ENCODE peak calls at places on chromosomes 3 and 15, in nine cellular contexts. One of them, this sample, is unnamed.

GRCh38 chr3:66502267-66502874 is 1.5 kb upstream of the LRIG1 start:
- DNase-seq in EL: no peak
- DNase-seq in cerebellar cortex: no peak
- DNase-seq in EH: no peak
- DNase-seq in GM19239: no peak
- DNase-seq in stimulated activated CD8-positive, alpha-beta memory T cell treated with anti-CD3 and anti-CD28 coated beads, Interleukin-15, amount 100 ng/mL, for 1 hour: no peak
- DNase-seq in activated CD4-positive, alpha-beta T cell treated with anti-CD3 and anti-CD28 coated beads for 1 hour: no peak
- DNase-seq in body of pancreas: no peak
- DNase-seq in T-helper 2 cell: no peak
- DNase-seq in this sample: no peak

GRCh38 chr3:12750223-12750622 is 8.8 kb downstream of the TMEM40 start:
- DNase-seq in T-helper 2 cell: no peak
- DNase-seq in activated CD4-positive, alpha-beta T cell treated with anti-CD3 and anti-CD28 coated beads for 1 hour: no peak
- DNase-seq in stimulated activated CD8-positive, alpha-beta memory T cell treated with anti-CD3 and anti-CD28 coated beads, Interleukin-15, amount 100 ng/mL, for 1 hour: no peak
- DNase-seq in cerebellar cortex: peak; percentile 85
- DNase-seq in EL: peak; percentile 88
- DNase-seq in GM19239: no peak
- DNase-seq in body of pancreas: peak; percentile 66
- DNase-seq in EH: peak; percentile 87
- DNase-seq in this sample: no peak

GRCh38 chr3:114213262-114213668 is 24.1 kb downstream of the ZNF80 start:
- DNase-seq in GM19239: no peak
- DNase-seq in activated CD4-positive, alpha-beta T cell treated with anti-CD3 and anti-CD28 coated beads for 1 hour: no peak
- DNase-seq in T-helper 2 cell: no peak
- DNase-seq in cerebellar cortex: no peak
- DNase-seq in stimulated activated CD8-positive, alpha-beta memory T cell treated with anti-CD3 and anti-CD28 coated beads, Interleukin-15, amount 100 ng/mL, for 1 hour: no peak
- DNase-seq in body of pancreas: no peak
- DNase-seq in EH: peak; percentile 82
- DNase-seq in EL: peak; percentile 60
- DNase-seq in this sample: no peak

GRCh38 chr3:194323785-194324735 is 27.1 kb downstream of the CPN2 start:
- DNase-seq in activated CD4-positive, alpha-beta T cell treated with anti-CD3 and anti-CD28 coated beads for 1 hour: no peak
- DNase-seq in T-helper 2 cell: no peak
- DNase-seq in cerebellar cortex: peak; percentile 42
- DNase-seq in EH: peak; percentile 78
- DNase-seq in stimulated activated CD8-positive, alpha-beta memory T cell treated with anti-CD3 and anti-CD28 coated beads, Interleukin-15, amount 100 ng/mL, for 1 hour: no peak
- DNase-seq in GM19239: no peak
- DNase-seq in EL: peak; percentile 69
- DNase-seq in body of pancreas: no peak
- DNase-seq in this sample: no peak

GRCh38 chr3:50192689-50193141 is 1.3 kb downstream of the GNAT1 start:
- DNase-seq in body of pancreas: peak; percentile 84
- DNase-seq in activated CD4-positive, alpha-beta T cell treated with anti-CD3 and anti-CD28 coated beads for 1 hour: peak; percentile 76
- DNase-seq in EL: peak; percentile 51
- DNase-seq in cerebellar cortex: peak; percentile 77
- DNase-seq in T-helper 2 cell: peak; percentile 81
- DNase-seq in EH: peak; percentile 59
- DNase-seq in GM19239: peak; percentile 97
- DNase-seq in stimulated activated CD8-positive, alpha-beta memory T cell treated with anti-CD3 and anti-CD28 coated beads, Interleukin-15, amount 100 ng/mL, for 1 hour: peak; percentile 81
- DNase-seq in this sample: peak; percentile 70

GRCh38 chr3:16124636-16125035 is 49.8 kb upstream of the GALNT15 start:
- DNase-seq in T-helper 2 cell: no peak
- DNase-seq in activated CD4-positive, alpha-beta T cell treated with anti-CD3 and anti-CD28 coated beads for 1 hour: no peak
- DNase-seq in GM19239: no peak
- DNase-seq in cerebellar cortex: no peak
- DNase-seq in EH: peak; percentile 99
- DNase-seq in stimulated activated CD8-positive, alpha-beta memory T cell treated with anti-CD3 and anti-CD28 coated beads, Interleukin-15, amount 100 ng/mL, for 1 hour: no peak
- DNase-seq in body of pancreas: no peak
- DNase-seq in EL: peak; percentile 96
- DNase-seq in this sample: no peak

GRCh38 chr3:55675478-55675877 is 188.4 kb upstream of the WNT5A start:
- DNase-seq in body of pancreas: no peak
- DNase-seq in EL: no peak
- DNase-seq in GM19239: peak; percentile 49
- DNase-seq in cerebellar cortex: no peak
- DNase-seq in T-helper 2 cell: no peak
- DNase-seq in activated CD4-positive, alpha-beta T cell treated with anti-CD3 and anti-CD28 coated beads for 1 hour: no peak
- DNase-seq in stimulated activated CD8-positive, alpha-beta memory T cell treated with anti-CD3 and anti-CD28 coated beads, Interleukin-15, amount 100 ng/mL, for 1 hour: no peak
- DNase-seq in EH: no peak
- DNase-seq in this sample: no peak

GRCh38 chr15:21269121-21269520 is 171.2 kb downstream of the POTEB3 start:
- DNase-seq in EL: no peak
- DNase-seq in body of pancreas: no peak
- DNase-seq in T-helper 2 cell: no peak
- DNase-seq in activated CD4-positive, alpha-beta T cell treated with anti-CD3 and anti-CD28 coated beads for 1 hour: no peak
- DNase-seq in GM19239: no peak
- DNase-seq in EH: no peak
- DNase-seq in stimulated activated CD8-positive, alpha-beta memory T cell treated with anti-CD3 and anti-CD28 coated beads, Interleukin-15, amount 100 ng/mL, for 1 hour: no peak
- DNase-seq in cerebellar cortex: no peak
- DNase-seq in this sample: no peak

GRCh38 chr3:161770532-161771386 is 274.2 kb downstream of the OTOL1 start:
- DNase-seq in EL: peak; percentile 0
- DNase-seq in EH: no peak
- DNase-seq in body of pancreas: no peak
- DNase-seq in GM19239: no peak
- DNase-seq in T-helper 2 cell: no peak
- DNase-seq in activated CD4-positive, alpha-beta T cell treated with anti-CD3 and anti-CD28 coated beads for 1 hour: no peak
- DNase-seq in stimulated activated CD8-positive, alpha-beta memory T cell treated with anti-CD3 and anti-CD28 coated beads, Interleukin-15, amount 100 ng/mL, for 1 hour: no peak
- DNase-seq in cerebellar cortex: no peak
- DNase-seq in this sample: no peak

GRCh38 chr3:165336786-165337185 is 140.6 kb upstream of the SLITRK3 start:
- DNase-seq in stimulated activated CD8-positive, alpha-beta memory T cell treated with anti-CD3 and anti-CD28 coated beads, Interleukin-15, amount 100 ng/mL, for 1 hour: no peak
- DNase-seq in T-helper 2 cell: no peak
- DNase-seq in GM19239: no peak
- DNase-seq in EL: no peak
- DNase-seq in cerebellar cortex: no peak
- DNase-seq in EH: no peak
- DNase-seq in body of pancreas: no peak
- DNase-seq in activated CD4-positive, alpha-beta T cell treated with anti-CD3 and anti-CD28 coated beads for 1 hour: no peak
- DNase-seq in this sample: no peak

GRCh38 chr15:65903296-65904073 is 34.2 kb downstream of the RAB11A start:
- DNase-seq in T-helper 2 cell: no peak
- DNase-seq in cerebellar cortex: no peak
- DNase-seq in GM19239: no peak
- DNase-seq in body of pancreas: no peak
- DNase-seq in EH: peak; percentile 65
- DNase-seq in stimulated activated CD8-positive, alpha-beta memory T cell treated with anti-CD3 and anti-CD28 coated beads, Interleukin-15, amount 100 ng/mL, for 1 hour: no peak
- DNase-seq in EL: peak; percentile 78
- DNase-seq in activated CD4-positive, alpha-beta T cell treated with anti-CD3 and anti-CD28 coated beads for 1 hour: no peak
- DNase-seq in this sample: peak; percentile 11

GRCh38 chr15:47244361-47244760 is 472.9 kb upstream of the SEMA6D start:
- DNase-seq in stimulated activated CD8-positive, alpha-beta memory T cell treated with anti-CD3 and anti-CD28 coated beads, Interleukin-15, amount 100 ng/mL, for 1 hour: no peak
- DNase-seq in body of pancreas: no peak
- DNase-seq in EL: no peak
- DNase-seq in activated CD4-positive, alpha-beta T cell treated with anti-CD3 and anti-CD28 coated beads for 1 hour: no peak
- DNase-seq in cerebellar cortex: no peak
- DNase-seq in EH: no peak
- DNase-seq in GM19239: no peak
- DNase-seq in T-helper 2 cell: no peak
- DNase-seq in this sample: no peak

GRCh38 chr3:11059090-11059798 is 66.7 kb downstream of the SLC6A1 start:
- DNase-seq in EH: peak; percentile 82
- DNase-seq in GM19239: peak; percentile 38
- DNase-seq in body of pancreas: peak; percentile 27
- DNase-seq in stimulated activated CD8-positive, alpha-beta memory T cell treated with anti-CD3 and anti-CD28 coated beads, Interleukin-15, amount 100 ng/mL, for 1 hour: no peak
- DNase-seq in T-helper 2 cell: no peak
- DNase-seq in cerebellar cortex: peak; percentile 63
- DNase-seq in activated CD4-positive, alpha-beta T cell treated with anti-CD3 and anti-CD28 coated beads for 1 hour: no peak
- DNase-seq in EL: peak; percentile 87
- DNase-seq in this sample: peak; percentile 56

GRCh38 chr3:104101736-104102135 is 1265.0 kb upstream of the ALCAM start:
- DNase-seq in EL: no peak
- DNase-seq in EH: no peak
- DNase-seq in cerebellar cortex: no peak
- DNase-seq in T-helper 2 cell: no peak
- DNase-seq in GM19239: no peak
- DNase-seq in stimulated activated CD8-positive, alpha-beta memory T cell treated with anti-CD3 and anti-CD28 coated beads, Interleukin-15, amount 100 ng/mL, for 1 hour: no peak
- DNase-seq in body of pancreas: no peak
- DNase-seq in activated CD4-positive, alpha-beta T cell treated with anti-CD3 and anti-CD28 coated beads for 1 hour: no peak
- DNase-seq in this sample: no peak

GRCh38 chr3:15204005-15204404 is 2.0 kb upstream of the CAPN7 start:
- DNase-seq in EH: peak; percentile 52
- DNase-seq in body of pancreas: no peak
- DNase-seq in activated CD4-positive, alpha-beta T cell treated with anti-CD3 and anti-CD28 coated beads for 1 hour: no peak
- DNase-seq in GM19239: no peak
- DNase-seq in T-helper 2 cell: no peak
- DNase-seq in EL: peak; percentile 48
- DNase-seq in stimulated activated CD8-positive, alpha-beta memory T cell treated with anti-CD3 and anti-CD28 coated beads, Interleukin-15, amount 100 ng/mL, for 1 hour: no peak
- DNase-seq in cerebellar cortex: no peak
- DNase-seq in this sample: no peak

GRCh38 chr15:88649286-88649733 is 10.5 kb downstream of the ISG20 start:
- DNase-seq in activated CD4-positive, alpha-beta T cell treated with anti-CD3 and anti-CD28 coated beads for 1 hour: peak; percentile 54
- DNase-seq in body of pancreas: no peak
- DNase-seq in GM19239: no peak
- DNase-seq in cerebellar cortex: no peak
- DNase-seq in stimulated activated CD8-positive, alpha-beta memory T cell treated with anti-CD3 and anti-CD28 coated beads, Interleukin-15, amount 100 ng/mL, for 1 hour: no peak
- DNase-seq in EH: peak; percentile 94
- DNase-seq in EL: peak; percentile 91
- DNase-seq in T-helper 2 cell: peak; percentile 46
- DNase-seq in this sample: no peak

GRCh38 chr15:74614744-74615312 is 808 bp upstream of the CLK3 start:
- DNase-seq in cerebellar cortex: no peak
- DNase-seq in T-helper 2 cell: peak; percentile 70
- DNase-seq in stimulated activated CD8-positive, alpha-beta memory T cell treated with anti-CD3 and anti-CD28 coated beads, Interleukin-15, amount 100 ng/mL, for 1 hour: peak; percentile 74
- DNase-seq in GM19239: peak; percentile 48
- DNase-seq in EH: peak; percentile 84
- DNase-seq in body of pancreas: peak; percentile 70
- DNase-seq in EL: peak; percentile 79
- DNase-seq in activated CD4-positive, alpha-beta T cell treated with anti-CD3 and anti-CD28 coated beads for 1 hour: peak; percentile 84
- DNase-seq in this sample: peak; percentile 81

GRCh38 chr3:101155828-101156227 is 162.6 kb upstream of the ABI3BP start:
- DNase-seq in stimulated activated CD8-positive, alpha-beta memory T cell treated with anti-CD3 and anti-CD28 coated beads, Interleukin-15, amount 100 ng/mL, for 1 hour: no peak
- DNase-seq in activated CD4-positive, alpha-beta T cell treated with anti-CD3 and anti-CD28 coated beads for 1 hour: no peak
- DNase-seq in T-helper 2 cell: no peak
- DNase-seq in EH: no peak
- DNase-seq in GM19239: no peak
- DNase-seq in EL: no peak
- DNase-seq in cerebellar cortex: no peak
- DNase-seq in body of pancreas: no peak
- DNase-seq in this sample: no peak

GRCh38 chr3:148269816-148270215 is 427.9 kb upstream of the AGTR1 start:
- DNase-seq in activated CD4-positive, alpha-beta T cell treated with anti-CD3 and anti-CD28 coated beads for 1 hour: no peak
- DNase-seq in EH: peak; percentile 34
- DNase-seq in GM19239: no peak
- DNase-seq in EL: peak; percentile 42
- DNase-seq in T-helper 2 cell: no peak
- DNase-seq in cerebellar cortex: no peak
- DNase-seq in body of pancreas: no peak
- DNase-seq in stimulated activated CD8-positive, alpha-beta memory T cell treated with anti-CD3 and anti-CD28 coated beads, Interleukin-15, amount 100 ng/mL, for 1 hour: no peak
- DNase-seq in this sample: no peak

GRCh38 chr3:40828741-40829415 is 304.1 kb downstream of the ZNF621 start:
- DNase-seq in body of pancreas: no peak
- DNase-seq in EH: no peak
- DNase-seq in stimulated activated CD8-positive, alpha-beta memory T cell treated with anti-CD3 and anti-CD28 coated beads, Interleukin-15, amount 100 ng/mL, for 1 hour: no peak
- DNase-seq in EL: no peak
- DNase-seq in GM19239: no peak
- DNase-seq in activated CD4-positive, alpha-beta T cell treated with anti-CD3 and anti-CD28 coated beads for 1 hour: no peak
- DNase-seq in T-helper 2 cell: no peak
- DNase-seq in cerebellar cortex: no peak
- DNase-seq in this sample: no peak

GRCh38 chr3:128319741-128320141 is 146.9 kb downstream of the DNAJB8 start:
- DNase-seq in body of pancreas: peak; percentile 71
- DNase-seq in stimulated activated CD8-positive, alpha-beta memory T cell treated with anti-CD3 and anti-CD28 coated beads, Interleukin-15, amount 100 ng/mL, for 1 hour: no peak
- DNase-seq in cerebellar cortex: no peak
- DNase-seq in T-helper 2 cell: no peak
- DNase-seq in EH: no peak
- DNase-seq in activated CD4-positive, alpha-beta T cell treated with anti-CD3 and anti-CD28 coated beads for 1 hour: no peak
- DNase-seq in EL: no peak
- DNase-seq in GM19239: no peak
- DNase-seq in this sample: no peak

GRCh38 chr15:92377083-92377789 is 16.4 kb upstream of the ST8SIA2 start:
- DNase-seq in EL: no peak
- DNase-seq in activated CD4-positive, alpha-beta T cell treated with anti-CD3 and anti-CD28 coated beads for 1 hour: no peak
- DNase-seq in GM19239: no peak
- DNase-seq in cerebellar cortex: no peak
- DNase-seq in body of pancreas: no peak
- DNase-seq in EH: peak; percentile 3
- DNase-seq in stimulated activated CD8-positive, alpha-beta memory T cell treated with anti-CD3 and anti-CD28 coated beads, Interleukin-15, amount 100 ng/mL, for 1 hour: no peak
- DNase-seq in T-helper 2 cell: no peak
- DNase-seq in this sample: no peak

GRCh38 chr15:68379759-68380290 is 52.1 kb downstream of the ITGA11 start:
- DNase-seq in EH: peak; percentile 59
- DNase-seq in activated CD4-positive, alpha-beta T cell treated with anti-CD3 and anti-CD28 coated beads for 1 hour: no peak
- DNase-seq in cerebellar cortex: no peak
- DNase-seq in stimulated activated CD8-positive, alpha-beta memory T cell treated with anti-CD3 and anti-CD28 coated beads, Interleukin-15, amount 100 ng/mL, for 1 hour: no peak
- DNase-seq in GM19239: no peak
- DNase-seq in EL: no peak
- DNase-seq in T-helper 2 cell: no peak
- DNase-seq in body of pancreas: no peak
- DNase-seq in this sample: no peak

GRCh38 chr3:117788086-117788485 is 1078.5 kb downstream of the TUSC7 start:
- DNase-seq in activated CD4-positive, alpha-beta T cell treated with anti-CD3 and anti-CD28 coated beads for 1 hour: no peak
- DNase-seq in EH: peak; percentile 96
- DNase-seq in EL: peak; percentile 89
- DNase-seq in stimulated activated CD8-positive, alpha-beta memory T cell treated with anti-CD3 and anti-CD28 coated beads, Interleukin-15, amount 100 ng/mL, for 1 hour: no peak
- DNase-seq in GM19239: no peak
- DNase-seq in cerebellar cortex: no peak
- DNase-seq in body of pancreas: peak; percentile 19
- DNase-seq in T-helper 2 cell: no peak
- DNase-seq in this sample: peak; percentile 42

GRCh38 chr3:197590313-197590962 is 34.7 kb upstream of the BDH1 start:
- DNase-seq in GM19239: no peak
- DNase-seq in EH: no peak
- DNase-seq in activated CD4-positive, alpha-beta T cell treated with anti-CD3 and anti-CD28 coated beads for 1 hour: no peak
- DNase-seq in T-helper 2 cell: no peak
- DNase-seq in body of pancreas: peak; percentile 46
- DNase-seq in cerebellar cortex: peak; percentile 49
- DNase-seq in EL: no peak
- DNase-seq in stimulated activated CD8-positive, alpha-beta memory T cell treated with anti-CD3 and anti-CD28 coated beads, Interleukin-15, amount 100 ng/mL, for 1 hour: no peak
- DNase-seq in this sample: no peak

GRCh38 chr3:71504250-71505036 is 79.1 kb downstream of the FOXP1 start:
- DNase-seq in body of pancreas: no peak
- DNase-seq in activated CD4-positive, alpha-beta T cell treated with anti-CD3 and anti-CD28 coated beads for 1 hour: peak; percentile 29
- DNase-seq in EL: peak; percentile 92
- DNase-seq in GM19239: no peak
- DNase-seq in stimulated activated CD8-positive, alpha-beta memory T cell treated with anti-CD3 and anti-CD28 coated beads, Interleukin-15, amount 100 ng/mL, for 1 hour: no peak
- DNase-seq in cerebellar cortex: no peak
- DNase-seq in EH: peak; percentile 95
- DNase-seq in T-helper 2 cell: no peak
- DNase-seq in this sample: no peak

GRCh38 chr15:35674873-35675781 is 129.2 kb upstream of the DPH6 start:
- DNase-seq in T-helper 2 cell: no peak
- DNase-seq in cerebellar cortex: no peak
- DNase-seq in body of pancreas: no peak
- DNase-seq in EH: peak; percentile 64
- DNase-seq in EL: peak; percentile 28
- DNase-seq in GM19239: no peak
- DNase-seq in stimulated activated CD8-positive, alpha-beta memory T cell treated with anti-CD3 and anti-CD28 coated beads, Interleukin-15, amount 100 ng/mL, for 1 hour: no peak
- DNase-seq in activated CD4-positive, alpha-beta T cell treated with anti-CD3 and anti-CD28 coated beads for 1 hour: no peak
- DNase-seq in this sample: no peak

GRCh38 chr3:176867681-176868663 is 329.3 kb downstream of the TBL1XR1 start:
- DNase-seq in activated CD4-positive, alpha-beta T cell treated with anti-CD3 and anti-CD28 coated beads for 1 hour: no peak
- DNase-seq in stimulated activated CD8-positive, alpha-beta memory T cell treated with anti-CD3 and anti-CD28 coated beads, Interleukin-15, amount 100 ng/mL, for 1 hour: no peak
- DNase-seq in EH: no peak
- DNase-seq in T-helper 2 cell: no peak
- DNase-seq in GM19239: no peak
- DNase-seq in EL: no peak
- DNase-seq in cerebellar cortex: no peak
- DNase-seq in body of pancreas: peak; percentile 38
- DNase-seq in this sample: peak; percentile 58

GRCh38 chr3:156795890-156796451 is 30.2 kb upstream of the LEKR1 start:
- DNase-seq in EH: no peak
- DNase-seq in body of pancreas: no peak
- DNase-seq in T-helper 2 cell: no peak
- DNase-seq in stimulated activated CD8-positive, alpha-beta memory T cell treated with anti-CD3 and anti-CD28 coated beads, Interleukin-15, amount 100 ng/mL, for 1 hour: no peak
- DNase-seq in cerebellar cortex: no peak
- DNase-seq in GM19239: no peak
- DNase-seq in EL: no peak
- DNase-seq in activated CD4-positive, alpha-beta T cell treated with anti-CD3 and anti-CD28 coated beads for 1 hour: no peak
- DNase-seq in this sample: no peak

GRCh38 chr15:69757186-69757585 is 304.6 kb downstream of the RPLP1 start:
- DNase-seq in activated CD4-positive, alpha-beta T cell treated with anti-CD3 and anti-CD28 coated beads for 1 hour: peak; percentile 34
- DNase-seq in body of pancreas: no peak
- DNase-seq in EL: no peak
- DNase-seq in EH: no peak
- DNase-seq in GM19239: no peak
- DNase-seq in stimulated activated CD8-positive, alpha-beta memory T cell treated with anti-CD3 and anti-CD28 coated beads, Interleukin-15, amount 100 ng/mL, for 1 hour: no peak
- DNase-seq in cerebellar cortex: no peak
- DNase-seq in T-helper 2 cell: peak; percentile 61
- DNase-seq in this sample: no peak

GRCh38 chr3:140863481-140864084 is 78.1 kb upstream of the SLC25A36 start:
- DNase-seq in activated CD4-positive, alpha-beta T cell treated with anti-CD3 and anti-CD28 coated beads for 1 hour: no peak
- DNase-seq in GM19239: no peak
- DNase-seq in cerebellar cortex: peak; percentile 42
- DNase-seq in EL: peak; percentile 58
- DNase-seq in EH: peak; percentile 53
- DNase-seq in T-helper 2 cell: no peak
- DNase-seq in stimulated activated CD8-positive, alpha-beta memory T cell treated with anti-CD3 and anti-CD28 coated beads, Interleukin-15, amount 100 ng/mL, for 1 hour: peak; percentile 4
- DNase-seq in body of pancreas: peak; percentile 72
- DNase-seq in this sample: peak; percentile 55

This sample was measured in lung.